ENCODE peak calls at places on chromosomes 11 and 22, in five cellular contexts. Y is neural crest cell; K is mucosa of descending colon; N is activated gamma-delta T cell treated with anti-CD3 and anti-CD28 coated beads, Interleukin-2, amount 50 U/mL, for 16 hours; T is DMS153. U is an unnamed sample.

GRCh38 chr22:28019360-28019759 is 100.3 kb upstream of the PITPNB start:
- DNase-seq in Y (no peak), K (no peak), N (no peak), T (no peak), U (peak)

GRCh38 chr11:7575841-7576451 is 62.1 kb downstream of the PPFIBP2 start:
- DNase-seq in Y (no peak), K (peak), N (no peak), T (no peak), U (peak)

GRCh38 chr11:132718711-132719641 is 813.3 kb downstream of the OPCML start:
- DNase-seq in Y (peak), K (no peak), N (peak), T (no peak), U (no peak)

GRCh38 chr11:74932169-74932568 is 16.7 kb downstream of the XRRA1 start:
- DNase-seq in Y (no peak), K (no peak), N (no peak), T (no peak), U (peak)

GRCh38 chr11:65108469-65109123 is 3.1 kb upstream of the TM7SF2 start:
- DNase-seq in Y (no peak), K (no peak), N (no peak), T (no peak), U (no peak)

GRCh38 chr11:95076416-95076815 is 9.7 kb downstream of the SRSF8 start:
- DNase-seq in Y (no peak), K (no peak), N (no peak), T (no peak), U (peak)

GRCh38 chr11:2789331-2789730 is 89.5 kb upstream of the KCNQ1OT1 start:
- DNase-seq in Y (no peak), K (peak), N (no peak), T (no peak), U (no peak)

GRCh38 chr11:96905084-96905641 is 515.4 kb downstream of the JRKL start:
- DNase-seq in Y (no peak), K (no peak), N (no peak), T (no peak), U (no peak)

GRCh38 chr11:72308226-72309073 is 64.5 kb upstream of the PHOX2A start:
- DNase-seq in Y (no peak), K (no peak), N (no peak), T (peak), U (no peak)

GRCh38 chr11:47333526-47333845 is 19.0 kb downstream of the MYBPC3 start:
- DNase-seq in Y (no peak), K (no peak), N (no peak), T (no peak), U (no peak)

GRCh38 chr22:23743303-23743705 is 7.6 kb downstream of the ZNF70 start:
- DNase-seq in Y (no peak), K (no peak), N (no peak), T (no peak), U (no peak)

GRCh38 chr11:122923302-122923701 is 40.7 kb downstream of the JHY start:
- DNase-seq in Y (no peak), K (no peak), N (no peak), T (no peak), U (no peak)

GRCh38 chr11:122113836-122114235 is 2.2 kb downstream of the BLID start:
- DNase-seq in Y (no peak), K (no peak), N (no peak), T (no peak), U (no peak)

GRCh38 chr22:35604671-35605457 is 12.3 kb downstream of the MB start:
- DNase-seq in Y (no peak), K (no peak), N (no peak), T (no peak), U (no peak)

GRCh38 chr11:15826826-15827225 is 529.5 kb downstream of the SOX6 start:
- DNase-seq in Y (peak), K (no peak), N (no peak), T (no peak), U (peak)

GRCh38 chr11:67996622-67997459 is 7.1 kb downstream of the UNC93B1 start:
- DNase-seq in Y (peak), K (peak), N (no peak), T (no peak), U (peak)

GRCh38 chr22:27948569-27948968 is 29.5 kb upstream of the PITPNB start:
- DNase-seq in Y (no peak), K (no peak), N (no peak), T (no peak), U (no peak)

GRCh38 chr11:132821027-132821426 is 711.3 kb downstream of the OPCML start:
- DNase-seq in Y (no peak), K (no peak), N (no peak), T (no peak), U (no peak)

GRCh38 chr11:45853616-45854219 is 6.4 kb downstream of the CRY2 start:
- DNase-seq in Y (no peak), K (no peak), N (no peak), T (no peak), U (no peak)

GRCh38 chr11:44309483-44310197 is at the start of gene ALX4:
- DNase-seq in Y (no peak), K (no peak), N (no peak), T (no peak), U (peak)

GRCh38 chr11:60700689-60701508 is 1.5 kb downstream of the MS4A8 start:
- DNase-seq in Y (peak), K (no peak), N (no peak), T (peak), U (no peak)

GRCh38 chr11:126210871-126211235 is 597 bp downstream of the RPUSD4 start:
- DNase-seq in Y (peak), K (no peak), N (no peak), T (no peak), U (no peak)

GRCh38 chr22:38203090-38203810 is 1.5 kb downstream of the MAFF start:
- DNase-seq in Y (no peak), K (peak), N (no peak), T (peak), U (no peak)

GRCh38 chr11:48058064-48058463 is 77.7 kb downstream of the PTPRJ start:
- DNase-seq in Y (no peak), K (no peak), N (no peak), T (no peak), U (no peak)

GRCh38 chr11:44065851-44066731 is at the start of gene ACCS:
- DNase-seq in Y (peak), K (peak), N (peak), T (peak), U (peak)

GRCh38 chr22:42289671-42290269 is 19.3 kb upstream of the TCF20 start:
- DNase-seq in Y (no peak), K (peak), N (no peak), T (no peak), U (no peak)

GRCh38 chr11:101103431-101103830 is 26.2 kb downstream of the PGR start:
- DNase-seq in Y (no peak), K (no peak), N (no peak), T (no peak), U (no peak)

GRCh38 chr11:66969584-66970205 is 5.4 kb upstream of the C11orf86 start:
- DNase-seq in Y (no peak), K (no peak), N (no peak), T (no peak), U (peak)

GRCh38 chr22:31160328-31160978 is 471 bp downstream of the RNF185 start:
- DNase-seq in Y (no peak), K (no peak), N (no peak), T (no peak), U (no peak)

GRCh38 chr11:10017050-10017449 is 277.0 kb downstream of the SBF2 start:
- DNase-seq in Y (no peak), K (no peak), N (no peak), T (no peak), U (no peak)

GRCh38 chr11:70281114-70281729 is 10.7 kb downstream of the PPFIA1 start:
- DNase-seq in Y (no peak), K (no peak), N (no peak), T (no peak), U (no peak)

GRCh38 chr22:49564666-49565515 is 262.8 kb downstream of the BRD1 start:
- DNase-seq in Y (no peak), K (no peak), N (no peak), T (no peak), U (no peak)

GRCh38 chr11:33778682-33779081 is 4.4 kb upstream of the FBXO3 start:
- DNase-seq in Y (no peak), K (no peak), N (no peak), T (no peak), U (no peak)

GRCh38 chr11:112697371-112697770 is 263.8 kb upstream of the NCAM1 start:
- DNase-seq in Y (peak), K (no peak), N (no peak), T (no peak), U (peak)

GRCh38 chr22:37079668-37080171 is 28.2 kb downstream of the KCTD17 start:
- DNase-seq in Y (no peak), K (peak), N (peak), T (no peak), U (no peak)

GRCh38 chr11:102172127-102172848 is 62.0 kb downstream of the YAP1 start:
- DNase-seq in Y (no peak), K (no peak), N (no peak), T (no peak), U (peak)

GRCh38 chr11:112589132-112589531 is 328.5 kb upstream of the PLET1 start:
- DNase-seq in Y (no peak), K (no peak), N (no peak), T (no peak), U (no peak)

GRCh38 chr22:37082251-37082650 is 27.3 kb downstream of the TMPRSS6 start:
- DNase-seq in Y (no peak), K (no peak), N (no peak), T (no peak), U (no peak)